ENCODE peak calls at places on chromosomes 16 and 17, in ten cellular contexts. One of them, this sample, is unnamed.
A peak's percentile ranks its signal among the peaks of the same experiment; 100 is the strongest.

GRCh38 chr16:20866161-20866772 is 33.9 kb downstream of the DCUN1D3 start:
- DNase-seq in activated CD4-positive, CD25-positive, alpha-beta regulatory T cell: no peak
- DNase-seq in dermis microvascular lymphatic vessel endothelial cell: peak; percentile 50
- DNase-seq in NCI-H2171: peak; percentile 43
- DNase-seq in stimulated activated CD8-positive, alpha-beta memory T cell treated with anti-CD3 and anti-CD28 coated beads, Interleukin-7, amount 100 ng/mL, for 24 hours: no peak
- DNase-seq in GM12892: no peak
- DNase-seq in activated gamma-delta T cell treated with Interleukin-2 at 50 U/mL for 16 hours: no peak
- DNase-seq in activated CD4-positive, alpha-beta T cell treated with anti-CD3 and anti-CD28 coated beads, Interleukin-2, amount 50 U/mL, for 4 hours: no peak
- DNase-seq in naive thymus-derived CD4-positive, alpha-beta T cell: no peak
- DNase-seq in stimulated activated CD4-positive, alpha-beta T cell treated with anti-CD3 and anti-CD28 coated beads, Interleukin-15, amount 100 ng/mL, for 24 hours: no peak
- DNase-seq in this sample: no peak

GRCh38 chr16:47940466-47940865 is 215.3 kb downstream of the ABCC12 start:
- DNase-seq in activated CD4-positive, CD25-positive, alpha-beta regulatory T cell: no peak
- DNase-seq in dermis microvascular lymphatic vessel endothelial cell: no peak
- DNase-seq in NCI-H2171: no peak
- DNase-seq in stimulated activated CD8-positive, alpha-beta memory T cell treated with anti-CD3 and anti-CD28 coated beads, Interleukin-7, amount 100 ng/mL, for 24 hours: no peak
- DNase-seq in GM12892: no peak
- DNase-seq in activated gamma-delta T cell treated with Interleukin-2 at 50 U/mL for 16 hours: no peak
- DNase-seq in activated CD4-positive, alpha-beta T cell treated with anti-CD3 and anti-CD28 coated beads, Interleukin-2, amount 50 U/mL, for 4 hours: no peak
- DNase-seq in naive thymus-derived CD4-positive, alpha-beta T cell: no peak
- DNase-seq in stimulated activated CD4-positive, alpha-beta T cell treated with anti-CD3 and anti-CD28 coated beads, Interleukin-15, amount 100 ng/mL, for 24 hours: no peak
- DNase-seq in this sample: no peak

GRCh38 chr16:85462405-85463227 is 150.5 kb upstream of the GSE1 start:
- DNase-seq in activated CD4-positive, CD25-positive, alpha-beta regulatory T cell: no peak
- DNase-seq in dermis microvascular lymphatic vessel endothelial cell: no peak
- DNase-seq in NCI-H2171: peak; percentile 60
- DNase-seq in stimulated activated CD8-positive, alpha-beta memory T cell treated with anti-CD3 and anti-CD28 coated beads, Interleukin-7, amount 100 ng/mL, for 24 hours: no peak
- DNase-seq in GM12892: no peak
- DNase-seq in activated gamma-delta T cell treated with Interleukin-2 at 50 U/mL for 16 hours: peak; percentile 17
- DNase-seq in activated CD4-positive, alpha-beta T cell treated with anti-CD3 and anti-CD28 coated beads, Interleukin-2, amount 50 U/mL, for 4 hours: peak; percentile 40
- DNase-seq in naive thymus-derived CD4-positive, alpha-beta T cell: no peak
- DNase-seq in stimulated activated CD4-positive, alpha-beta T cell treated with anti-CD3 and anti-CD28 coated beads, Interleukin-15, amount 100 ng/mL, for 24 hours: peak; percentile 34
- DNase-seq in this sample: peak; percentile 83

GRCh38 chr17:50560931-50561750 is 626 bp downstream of the CACNA1G start:
- DNase-seq in activated CD4-positive, CD25-positive, alpha-beta regulatory T cell: no peak
- DNase-seq in dermis microvascular lymphatic vessel endothelial cell: no peak
- DNase-seq in NCI-H2171: no peak
- DNase-seq in stimulated activated CD8-positive, alpha-beta memory T cell treated with anti-CD3 and anti-CD28 coated beads, Interleukin-7, amount 100 ng/mL, for 24 hours: no peak
- DNase-seq in GM12892: no peak
- DNase-seq in activated gamma-delta T cell treated with Interleukin-2 at 50 U/mL for 16 hours: no peak
- DNase-seq in activated CD4-positive, alpha-beta T cell treated with anti-CD3 and anti-CD28 coated beads, Interleukin-2, amount 50 U/mL, for 4 hours: no peak
- DNase-seq in naive thymus-derived CD4-positive, alpha-beta T cell: peak; percentile 33
- DNase-seq in stimulated activated CD4-positive, alpha-beta T cell treated with anti-CD3 and anti-CD28 coated beads, Interleukin-15, amount 100 ng/mL, for 24 hours: no peak
- DNase-seq in this sample: no peak

GRCh38 chr16:20865420-20866126 is 34.6 kb downstream of the DCUN1D3 start:
- DNase-seq in activated CD4-positive, CD25-positive, alpha-beta regulatory T cell: no peak
- DNase-seq in dermis microvascular lymphatic vessel endothelial cell: no peak
- DNase-seq in NCI-H2171: no peak
- DNase-seq in stimulated activated CD8-positive, alpha-beta memory T cell treated with anti-CD3 and anti-CD28 coated beads, Interleukin-7, amount 100 ng/mL, for 24 hours: no peak
- DNase-seq in GM12892: peak; percentile 27
- DNase-seq in activated gamma-delta T cell treated with Interleukin-2 at 50 U/mL for 16 hours: no peak
- DNase-seq in activated CD4-positive, alpha-beta T cell treated with anti-CD3 and anti-CD28 coated beads, Interleukin-2, amount 50 U/mL, for 4 hours: no peak
- DNase-seq in naive thymus-derived CD4-positive, alpha-beta T cell: no peak
- DNase-seq in stimulated activated CD4-positive, alpha-beta T cell treated with anti-CD3 and anti-CD28 coated beads, Interleukin-15, amount 100 ng/mL, for 24 hours: no peak
- DNase-seq in this sample: no peak

GRCh38 chr17:19262650-19263620 is 25.8 kb downstream of the EPN2 start:
- DNase-seq in activated CD4-positive, CD25-positive, alpha-beta regulatory T cell: no peak
- DNase-seq in dermis microvascular lymphatic vessel endothelial cell: no peak
- DNase-seq in NCI-H2171: no peak
- DNase-seq in stimulated activated CD8-positive, alpha-beta memory T cell treated with anti-CD3 and anti-CD28 coated beads, Interleukin-7, amount 100 ng/mL, for 24 hours: no peak
- DNase-seq in GM12892: no peak
- DNase-seq in activated gamma-delta T cell treated with Interleukin-2 at 50 U/mL for 16 hours: no peak
- DNase-seq in activated CD4-positive, alpha-beta T cell treated with anti-CD3 and anti-CD28 coated beads, Interleukin-2, amount 50 U/mL, for 4 hours: no peak
- DNase-seq in naive thymus-derived CD4-positive, alpha-beta T cell: no peak
- DNase-seq in stimulated activated CD4-positive, alpha-beta T cell treated with anti-CD3 and anti-CD28 coated beads, Interleukin-15, amount 100 ng/mL, for 24 hours: peak; percentile 4
- DNase-seq in this sample: no peak

GRCh38 chr17:5472511-5472910 is 3.7 kb upstream of the DHX33 start:
- DNase-seq in activated CD4-positive, CD25-positive, alpha-beta regulatory T cell: no peak
- DNase-seq in dermis microvascular lymphatic vessel endothelial cell: no peak
- DNase-seq in NCI-H2171: no peak
- DNase-seq in stimulated activated CD8-positive, alpha-beta memory T cell treated with anti-CD3 and anti-CD28 coated beads, Interleukin-7, amount 100 ng/mL, for 24 hours: no peak
- DNase-seq in GM12892: no peak
- DNase-seq in activated gamma-delta T cell treated with Interleukin-2 at 50 U/mL for 16 hours: no peak
- DNase-seq in activated CD4-positive, alpha-beta T cell treated with anti-CD3 and anti-CD28 coated beads, Interleukin-2, amount 50 U/mL, for 4 hours: no peak
- DNase-seq in naive thymus-derived CD4-positive, alpha-beta T cell: no peak
- DNase-seq in stimulated activated CD4-positive, alpha-beta T cell treated with anti-CD3 and anti-CD28 coated beads, Interleukin-15, amount 100 ng/mL, for 24 hours: no peak
- DNase-seq in this sample: no peak

GRCh38 chr16:66705790-66706505 is 9.4 kb upstream of the CMTM4 start:
- DNase-seq in activated CD4-positive, CD25-positive, alpha-beta regulatory T cell: no peak
- DNase-seq in dermis microvascular lymphatic vessel endothelial cell: no peak
- DNase-seq in NCI-H2171: no peak
- DNase-seq in stimulated activated CD8-positive, alpha-beta memory T cell treated with anti-CD3 and anti-CD28 coated beads, Interleukin-7, amount 100 ng/mL, for 24 hours: no peak
- DNase-seq in GM12892: no peak
- DNase-seq in activated gamma-delta T cell treated with Interleukin-2 at 50 U/mL for 16 hours: no peak
- DNase-seq in activated CD4-positive, alpha-beta T cell treated with anti-CD3 and anti-CD28 coated beads, Interleukin-2, amount 50 U/mL, for 4 hours: no peak
- DNase-seq in naive thymus-derived CD4-positive, alpha-beta T cell: no peak
- DNase-seq in stimulated activated CD4-positive, alpha-beta T cell treated with anti-CD3 and anti-CD28 coated beads, Interleukin-15, amount 100 ng/mL, for 24 hours: no peak
- DNase-seq in this sample: no peak

GRCh38 chr16:67207857-67208524 is 9.1 kb downstream of the ELMO3 start:
- DNase-seq in activated CD4-positive, CD25-positive, alpha-beta regulatory T cell: no peak
- DNase-seq in dermis microvascular lymphatic vessel endothelial cell: no peak
- DNase-seq in NCI-H2171: no peak
- DNase-seq in stimulated activated CD8-positive, alpha-beta memory T cell treated with anti-CD3 and anti-CD28 coated beads, Interleukin-7, amount 100 ng/mL, for 24 hours: no peak
- DNase-seq in GM12892: no peak
- DNase-seq in activated gamma-delta T cell treated with Interleukin-2 at 50 U/mL for 16 hours: no peak
- DNase-seq in activated CD4-positive, alpha-beta T cell treated with anti-CD3 and anti-CD28 coated beads, Interleukin-2, amount 50 U/mL, for 4 hours: no peak
- DNase-seq in naive thymus-derived CD4-positive, alpha-beta T cell: no peak
- DNase-seq in stimulated activated CD4-positive, alpha-beta T cell treated with anti-CD3 and anti-CD28 coated beads, Interleukin-15, amount 100 ng/mL, for 24 hours: no peak
- DNase-seq in this sample: no peak

GRCh38 chr17:45743626-45744326 is 40.3 kb upstream of the CRHR1 start:
- DNase-seq in activated CD4-positive, CD25-positive, alpha-beta regulatory T cell: no peak
- DNase-seq in dermis microvascular lymphatic vessel endothelial cell: no peak
- DNase-seq in NCI-H2171: no peak
- DNase-seq in stimulated activated CD8-positive, alpha-beta memory T cell treated with anti-CD3 and anti-CD28 coated beads, Interleukin-7, amount 100 ng/mL, for 24 hours: no peak
- DNase-seq in GM12892: no peak
- DNase-seq in activated gamma-delta T cell treated with Interleukin-2 at 50 U/mL for 16 hours: no peak
- DNase-seq in activated CD4-positive, alpha-beta T cell treated with anti-CD3 and anti-CD28 coated beads, Interleukin-2, amount 50 U/mL, for 4 hours: no peak
- DNase-seq in naive thymus-derived CD4-positive, alpha-beta T cell: no peak
- DNase-seq in stimulated activated CD4-positive, alpha-beta T cell treated with anti-CD3 and anti-CD28 coated beads, Interleukin-15, amount 100 ng/mL, for 24 hours: no peak
- DNase-seq in this sample: no peak

GRCh38 chr16:85616608-85617311 is 3.6 kb downstream of the GSE1 start:
- DNase-seq in activated CD4-positive, CD25-positive, alpha-beta regulatory T cell: no peak
- DNase-seq in dermis microvascular lymphatic vessel endothelial cell: no peak
- DNase-seq in NCI-H2171: no peak
- DNase-seq in stimulated activated CD8-positive, alpha-beta memory T cell treated with anti-CD3 and anti-CD28 coated beads, Interleukin-7, amount 100 ng/mL, for 24 hours: no peak
- DNase-seq in GM12892: peak; percentile 81
- DNase-seq in activated gamma-delta T cell treated with Interleukin-2 at 50 U/mL for 16 hours: no peak
- DNase-seq in activated CD4-positive, alpha-beta T cell treated with anti-CD3 and anti-CD28 coated beads, Interleukin-2, amount 50 U/mL, for 4 hours: no peak
- DNase-seq in naive thymus-derived CD4-positive, alpha-beta T cell: no peak
- DNase-seq in stimulated activated CD4-positive, alpha-beta T cell treated with anti-CD3 and anti-CD28 coated beads, Interleukin-15, amount 100 ng/mL, for 24 hours: peak; percentile 40
- DNase-seq in this sample: no peak

GRCh38 chr16:65975049-65975708 is 391.3 kb upstream of the CDH5 start:
- DNase-seq in activated CD4-positive, CD25-positive, alpha-beta regulatory T cell: no peak
- DNase-seq in dermis microvascular lymphatic vessel endothelial cell: no peak
- DNase-seq in NCI-H2171: no peak
- DNase-seq in stimulated activated CD8-positive, alpha-beta memory T cell treated with anti-CD3 and anti-CD28 coated beads, Interleukin-7, amount 100 ng/mL, for 24 hours: no peak
- DNase-seq in GM12892: no peak
- DNase-seq in activated gamma-delta T cell treated with Interleukin-2 at 50 U/mL for 16 hours: no peak
- DNase-seq in activated CD4-positive, alpha-beta T cell treated with anti-CD3 and anti-CD28 coated beads, Interleukin-2, amount 50 U/mL, for 4 hours: no peak
- DNase-seq in naive thymus-derived CD4-positive, alpha-beta T cell: no peak
- DNase-seq in stimulated activated CD4-positive, alpha-beta T cell treated with anti-CD3 and anti-CD28 coated beads, Interleukin-15, amount 100 ng/mL, for 24 hours: peak; percentile 27
- DNase-seq in this sample: no peak

GRCh38 chr16:83215417-83216001 is 588.7 kb downstream of the CDH13 start:
- DNase-seq in activated CD4-positive, CD25-positive, alpha-beta regulatory T cell: no peak
- DNase-seq in dermis microvascular lymphatic vessel endothelial cell: peak; percentile 18
- DNase-seq in NCI-H2171: no peak
- DNase-seq in stimulated activated CD8-positive, alpha-beta memory T cell treated with anti-CD3 and anti-CD28 coated beads, Interleukin-7, amount 100 ng/mL, for 24 hours: peak; percentile 31
- DNase-seq in GM12892: peak; percentile 29
- DNase-seq in activated gamma-delta T cell treated with Interleukin-2 at 50 U/mL for 16 hours: peak; percentile 24
- DNase-seq in activated CD4-positive, alpha-beta T cell treated with anti-CD3 and anti-CD28 coated beads, Interleukin-2, amount 50 U/mL, for 4 hours: peak; percentile 5
- DNase-seq in naive thymus-derived CD4-positive, alpha-beta T cell: no peak
- DNase-seq in stimulated activated CD4-positive, alpha-beta T cell treated with anti-CD3 and anti-CD28 coated beads, Interleukin-15, amount 100 ng/mL, for 24 hours: peak; percentile 64
- DNase-seq in this sample: no peak

GRCh38 chr17:79874329-79874981 is 35.2 kb upstream of the CBX4 start:
- DNase-seq in activated CD4-positive, CD25-positive, alpha-beta regulatory T cell: no peak
- DNase-seq in dermis microvascular lymphatic vessel endothelial cell: peak; percentile 10
- DNase-seq in NCI-H2171: peak; percentile 26
- DNase-seq in stimulated activated CD8-positive, alpha-beta memory T cell treated with anti-CD3 and anti-CD28 coated beads, Interleukin-7, amount 100 ng/mL, for 24 hours: no peak
- DNase-seq in GM12892: no peak
- DNase-seq in activated gamma-delta T cell treated with Interleukin-2 at 50 U/mL for 16 hours: peak; percentile 22
- DNase-seq in activated CD4-positive, alpha-beta T cell treated with anti-CD3 and anti-CD28 coated beads, Interleukin-2, amount 50 U/mL, for 4 hours: no peak
- DNase-seq in naive thymus-derived CD4-positive, alpha-beta T cell: no peak
- DNase-seq in stimulated activated CD4-positive, alpha-beta T cell treated with anti-CD3 and anti-CD28 coated beads, Interleukin-15, amount 100 ng/mL, for 24 hours: peak; percentile 21
- DNase-seq in this sample: no peak

GRCh38 chr16:65722429-65722828 is 600.6 kb upstream of the CDH11 start:
- DNase-seq in activated CD4-positive, CD25-positive, alpha-beta regulatory T cell: no peak
- DNase-seq in dermis microvascular lymphatic vessel endothelial cell: no peak
- DNase-seq in NCI-H2171: no peak
- DNase-seq in stimulated activated CD8-positive, alpha-beta memory T cell treated with anti-CD3 and anti-CD28 coated beads, Interleukin-7, amount 100 ng/mL, for 24 hours: no peak
- DNase-seq in GM12892: no peak
- DNase-seq in activated gamma-delta T cell treated with Interleukin-2 at 50 U/mL for 16 hours: no peak
- DNase-seq in activated CD4-positive, alpha-beta T cell treated with anti-CD3 and anti-CD28 coated beads, Interleukin-2, amount 50 U/mL, for 4 hours: no peak
- DNase-seq in naive thymus-derived CD4-positive, alpha-beta T cell: no peak
- DNase-seq in stimulated activated CD4-positive, alpha-beta T cell treated with anti-CD3 and anti-CD28 coated beads, Interleukin-15, amount 100 ng/mL, for 24 hours: no peak
- DNase-seq in this sample: no peak

GRCh38 chr16:24045641-24046040 is 209.9 kb downstream of the PRKCB start:
- DNase-seq in activated CD4-positive, CD25-positive, alpha-beta regulatory T cell: no peak
- DNase-seq in dermis microvascular lymphatic vessel endothelial cell: no peak
- DNase-seq in NCI-H2171: peak; percentile 7
- DNase-seq in stimulated activated CD8-positive, alpha-beta memory T cell treated with anti-CD3 and anti-CD28 coated beads, Interleukin-7, amount 100 ng/mL, for 24 hours: no peak
- DNase-seq in GM12892: no peak
- DNase-seq in activated gamma-delta T cell treated with Interleukin-2 at 50 U/mL for 16 hours: no peak
- DNase-seq in activated CD4-positive, alpha-beta T cell treated with anti-CD3 and anti-CD28 coated beads, Interleukin-2, amount 50 U/mL, for 4 hours: no peak
- DNase-seq in naive thymus-derived CD4-positive, alpha-beta T cell: no peak
- DNase-seq in stimulated activated CD4-positive, alpha-beta T cell treated with anti-CD3 and anti-CD28 coated beads, Interleukin-15, amount 100 ng/mL, for 24 hours: no peak
- DNase-seq in this sample: no peak

GRCh38 chr17:28983286-28984240 is 22.3 kb downstream of the SEZ6 start:
- DNase-seq in activated CD4-positive, CD25-positive, alpha-beta regulatory T cell: no peak
- DNase-seq in dermis microvascular lymphatic vessel endothelial cell: no peak
- DNase-seq in NCI-H2171: peak; percentile 85
- DNase-seq in stimulated activated CD8-positive, alpha-beta memory T cell treated with anti-CD3 and anti-CD28 coated beads, Interleukin-7, amount 100 ng/mL, for 24 hours: no peak
- DNase-seq in GM12892: no peak
- DNase-seq in activated gamma-delta T cell treated with Interleukin-2 at 50 U/mL for 16 hours: no peak
- DNase-seq in activated CD4-positive, alpha-beta T cell treated with anti-CD3 and anti-CD28 coated beads, Interleukin-2, amount 50 U/mL, for 4 hours: no peak
- DNase-seq in naive thymus-derived CD4-positive, alpha-beta T cell: no peak
- DNase-seq in stimulated activated CD4-positive, alpha-beta T cell treated with anti-CD3 and anti-CD28 coated beads, Interleukin-15, amount 100 ng/mL, for 24 hours: no peak
- DNase-seq in this sample: no peak

GRCh38 chr17:57140321-57140720 is 55.3 kb downstream of the AKAP1 start:
- DNase-seq in activated CD4-positive, CD25-positive, alpha-beta regulatory T cell: no peak
- DNase-seq in dermis microvascular lymphatic vessel endothelial cell: no peak
- DNase-seq in NCI-H2171: no peak
- DNase-seq in stimulated activated CD8-positive, alpha-beta memory T cell treated with anti-CD3 and anti-CD28 coated beads, Interleukin-7, amount 100 ng/mL, for 24 hours: no peak
- DNase-seq in GM12892: no peak
- DNase-seq in activated gamma-delta T cell treated with Interleukin-2 at 50 U/mL for 16 hours: no peak
- DNase-seq in activated CD4-positive, alpha-beta T cell treated with anti-CD3 and anti-CD28 coated beads, Interleukin-2, amount 50 U/mL, for 4 hours: no peak
- DNase-seq in naive thymus-derived CD4-positive, alpha-beta T cell: no peak
- DNase-seq in stimulated activated CD4-positive, alpha-beta T cell treated with anti-CD3 and anti-CD28 coated beads, Interleukin-15, amount 100 ng/mL, for 24 hours: no peak
- DNase-seq in this sample: peak; percentile 32

GRCh38 chr17:81058263-81058871 is 23.4 kb downstream of the BAIAP2 start:
- DNase-seq in activated CD4-positive, CD25-positive, alpha-beta regulatory T cell: no peak
- DNase-seq in dermis microvascular lymphatic vessel endothelial cell: no peak
- DNase-seq in NCI-H2171: no peak
- DNase-seq in stimulated activated CD8-positive, alpha-beta memory T cell treated with anti-CD3 and anti-CD28 coated beads, Interleukin-7, amount 100 ng/mL, for 24 hours: no peak
- DNase-seq in GM12892: no peak
- DNase-seq in activated gamma-delta T cell treated with Interleukin-2 at 50 U/mL for 16 hours: no peak
- DNase-seq in activated CD4-positive, alpha-beta T cell treated with anti-CD3 and anti-CD28 coated beads, Interleukin-2, amount 50 U/mL, for 4 hours: no peak
- DNase-seq in naive thymus-derived CD4-positive, alpha-beta T cell: peak; percentile 26
- DNase-seq in stimulated activated CD4-positive, alpha-beta T cell treated with anti-CD3 and anti-CD28 coated beads, Interleukin-15, amount 100 ng/mL, for 24 hours: peak; percentile 34
- DNase-seq in this sample: no peak

GRCh38 chr16:89723279-89724250 is 2.2 kb downstream of the ZNF276 start:
- DNase-seq in activated CD4-positive, CD25-positive, alpha-beta regulatory T cell: no peak
- DNase-seq in dermis microvascular lymphatic vessel endothelial cell: peak; percentile 28
- DNase-seq in NCI-H2171: no peak
- DNase-seq in stimulated activated CD8-positive, alpha-beta memory T cell treated with anti-CD3 and anti-CD28 coated beads, Interleukin-7, amount 100 ng/mL, for 24 hours: no peak
- DNase-seq in GM12892: no peak
- DNase-seq in activated gamma-delta T cell treated with Interleukin-2 at 50 U/mL for 16 hours: peak; percentile 89
- DNase-seq in activated CD4-positive, alpha-beta T cell treated with anti-CD3 and anti-CD28 coated beads, Interleukin-2, amount 50 U/mL, for 4 hours: peak; percentile 53
- DNase-seq in naive thymus-derived CD4-positive, alpha-beta T cell: peak; percentile 81
- DNase-seq in stimulated activated CD4-positive, alpha-beta T cell treated with anti-CD3 and anti-CD28 coated beads, Interleukin-15, amount 100 ng/mL, for 24 hours: peak; percentile 79
- DNase-seq in this sample: no peak

GRCh38 chr17:20226814-20227482 is 217.8 kb downstream of the SPECC1 start:
- DNase-seq in activated CD4-positive, CD25-positive, alpha-beta regulatory T cell: peak; percentile 34
- DNase-seq in dermis microvascular lymphatic vessel endothelial cell: peak; percentile 45
- DNase-seq in NCI-H2171: peak; percentile 52
- DNase-seq in stimulated activated CD8-positive, alpha-beta memory T cell treated with anti-CD3 and anti-CD28 coated beads, Interleukin-7, amount 100 ng/mL, for 24 hours: peak; percentile 65
- DNase-seq in GM12892: peak; percentile 35
- DNase-seq in activated gamma-delta T cell treated with Interleukin-2 at 50 U/mL for 16 hours: peak; percentile 63
- DNase-seq in activated CD4-positive, alpha-beta T cell treated with anti-CD3 and anti-CD28 coated beads, Interleukin-2, amount 50 U/mL, for 4 hours: peak; percentile 70
- DNase-seq in naive thymus-derived CD4-positive, alpha-beta T cell: peak; percentile 70
- DNase-seq in stimulated activated CD4-positive, alpha-beta T cell treated with anti-CD3 and anti-CD28 coated beads, Interleukin-15, amount 100 ng/mL, for 24 hours: peak; percentile 84
- DNase-seq in this sample: no peak

This sample was measured in NCI-H187.